ENCODE peak calls at places on chromosomes 3 and 15, in eight cellular contexts. A is left ventricle myocardium inferior; W is K562; V is GM23248; S is DND-41; I is CD8-positive, alpha-beta memory T cell; E is neural progenitor cell; Z is upper lobe of right lung. F is an unnamed sample.

GRCh38 chr15:47944911-47945310 is 175.9 kb upstream of the SLC24A5 start:
- DNase-seq in A (no peak), W (no peak), V (no peak), S (no peak), I (no peak), E (no peak), Z (no peak), F (no peak)

GRCh38 chr3:72702390-72702789 is 145.9 kb downstream of the SHQ1 start:
- DNase-seq in A (peak; percentile 24), W (no peak), V (no peak), S (no peak), I (no peak), E (no peak), Z (no peak), F (no peak)

GRCh38 chr3:139937674-139938279 is 2.8 kb downstream of the CLSTN2 start:
- DNase-seq in A (peak; percentile 22), W (peak; percentile 53), V (peak; percentile 72), S (peak; percentile 27), I (no peak), E (peak; percentile 48), Z (no peak), F (no peak)

GRCh38 chr15:42349178-42349577 is 10.1 kb upstream of the CAPN3 start:
- DNase-seq in A (no peak), W (no peak), V (peak; percentile 69), S (no peak), I (no peak), E (no peak), Z (no peak), F (no peak)

GRCh38 chr3:61730577-61731231 is 169.3 kb downstream of the PTPRG start:
- DNase-seq in A (no peak), W (no peak), V (no peak), S (no peak), I (no peak), E (no peak), Z (no peak), F (no peak)

GRCh38 chr3:67790043-67790442 is 135.6 kb upstream of the SUCLG2 start:
- DNase-seq in A (no peak), W (peak; percentile 39), V (peak; percentile 63), S (peak; percentile 59), I (peak; percentile 75), E (peak; percentile 62), Z (no peak), F (no peak)

GRCh38 chr3:158260392-158260791 is 150.5 kb downstream of the RSRC1 start:
- DNase-seq in A (no peak), W (no peak), V (no peak), S (no peak), I (no peak), E (no peak), Z (no peak), F (no peak)

GRCh38 chr3:126352476-126353454 is 4.4 kb downstream of the KLF15 start:
- DNase-seq in A (no peak), W (no peak), V (peak; percentile 23), S (no peak), I (no peak), E (no peak), Z (peak; percentile 82), F (peak; percentile 63)

GRCh38 chr3:47028146-47028545 is 48.7 kb downstream of the NBEAL2 start:
- DNase-seq in A (no peak), W (no peak), V (no peak), S (no peak), I (no peak), E (no peak), Z (no peak), F (no peak)

GRCh38 chr3:120425877-120426276 is 24.9 kb downstream of the FSTL1 start:
- DNase-seq in A (no peak), W (no peak), V (peak; percentile 88), S (no peak), I (no peak), E (no peak), Z (no peak), F (no peak)

GRCh38 chr15:53447053-53447574 is 312.3 kb downstream of the WDR72 start:
- DNase-seq in A (no peak), W (no peak), V (no peak), S (no peak), I (no peak), E (no peak), Z (no peak), F (no peak)

GRCh38 chr3:142026333-142026732 is 123.0 kb downstream of the TFDP2 start:
- DNase-seq in A (no peak), W (no peak), V (no peak), S (no peak), I (no peak), E (no peak), Z (no peak), F (no peak)

DNA sequence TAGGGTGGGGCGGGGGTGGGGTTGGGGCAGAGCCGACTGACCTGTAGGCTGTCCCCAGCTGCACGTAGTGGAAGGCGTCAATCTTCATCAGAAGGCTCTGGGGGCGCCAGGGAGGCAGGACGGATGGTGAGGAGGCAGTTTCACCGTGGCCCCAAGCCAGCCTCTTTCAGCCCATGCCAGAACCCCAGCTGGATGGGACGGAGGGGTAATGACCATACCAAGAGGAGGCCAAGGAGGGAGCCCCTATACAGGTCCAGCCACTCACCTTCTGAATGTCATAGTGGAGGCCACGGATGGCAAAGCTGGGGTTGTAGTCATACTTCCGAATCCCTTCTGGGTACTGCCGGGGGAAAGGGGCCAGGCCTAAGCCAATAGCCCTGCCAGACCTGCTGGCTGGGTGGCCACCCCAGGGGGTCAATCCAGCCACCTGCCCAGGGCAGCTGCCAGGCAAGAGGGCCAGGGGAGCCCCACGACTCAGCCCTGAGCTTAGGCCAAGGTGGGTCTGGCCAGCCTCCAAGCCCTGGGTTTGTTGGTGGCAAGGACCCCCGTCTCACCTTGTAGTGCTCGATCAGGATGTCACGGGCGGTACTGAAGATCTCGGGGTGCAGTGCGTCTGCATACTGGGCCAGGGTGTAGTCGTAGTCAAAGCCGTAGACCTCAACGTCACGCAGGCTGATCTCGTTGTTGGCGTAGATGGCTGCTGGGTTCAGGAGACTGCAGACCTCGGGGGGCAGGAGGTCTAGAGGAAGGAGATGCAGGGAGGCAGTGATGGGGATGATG is 4.9 kb downstream of the NT5DC2 start:
- DNase-seq in A (peak; percentile 22), W (no peak), V (no peak), S (no peak), I (no peak), E (peak; percentile 1), Z (peak; percentile 62), F (peak; percentile 28)
- H3K4me1 ChIP-seq in A (peaks cover 85% of the 10 kb centered on the region), W (peaks cover 59% of the 10 kb centered on the region), V (peaks cover 16% of the 10 kb centered on the region), S (no peaks in the 10 kb centered on the region), I (no peaks in the 10 kb centered on the region), E (peaks cover 13% of the 10 kb centered on the region), Z (peaks cover 61% of the 10 kb centered on the region), F (peaks cover 46% of the 10 kb centered on the region)

GRCh38 chr15:31267161-31268107 is 59.2 kb upstream of the KLF13 start:
- DNase-seq in A (peak; percentile 11), W (no peak), V (no peak), S (peak; percentile 33), I (peak; percentile 42), E (peak; percentile 2), Z (peak; percentile 59), F (no peak)

GRCh38 chr15:31266712-31267111 is 59.9 kb upstream of the KLF13 start:
- DNase-seq in A (no peak), W (no peak), V (no peak), S (no peak), I (no peak), E (peak; percentile 5), Z (no peak), F (peak; percentile 38)

GRCh38 chr15:31265090-31265870 is 61.4 kb upstream of the KLF13 start:
- DNase-seq in A (peak; percentile 9), W (no peak), V (no peak), S (peak; percentile 53), I (peak; percentile 48), E (peak; percentile 9), Z (peak; percentile 71), F (peak; percentile 39)

GRCh38 chr15:31264534-31265089 is 62.0 kb upstream of the KLF13 start:
- DNase-seq in A (peak; percentile 1), W (no peak), V (no peak), S (no peak), I (no peak), E (peak; percentile 1), Z (peak; percentile 49), F (no peak)

DNA sequence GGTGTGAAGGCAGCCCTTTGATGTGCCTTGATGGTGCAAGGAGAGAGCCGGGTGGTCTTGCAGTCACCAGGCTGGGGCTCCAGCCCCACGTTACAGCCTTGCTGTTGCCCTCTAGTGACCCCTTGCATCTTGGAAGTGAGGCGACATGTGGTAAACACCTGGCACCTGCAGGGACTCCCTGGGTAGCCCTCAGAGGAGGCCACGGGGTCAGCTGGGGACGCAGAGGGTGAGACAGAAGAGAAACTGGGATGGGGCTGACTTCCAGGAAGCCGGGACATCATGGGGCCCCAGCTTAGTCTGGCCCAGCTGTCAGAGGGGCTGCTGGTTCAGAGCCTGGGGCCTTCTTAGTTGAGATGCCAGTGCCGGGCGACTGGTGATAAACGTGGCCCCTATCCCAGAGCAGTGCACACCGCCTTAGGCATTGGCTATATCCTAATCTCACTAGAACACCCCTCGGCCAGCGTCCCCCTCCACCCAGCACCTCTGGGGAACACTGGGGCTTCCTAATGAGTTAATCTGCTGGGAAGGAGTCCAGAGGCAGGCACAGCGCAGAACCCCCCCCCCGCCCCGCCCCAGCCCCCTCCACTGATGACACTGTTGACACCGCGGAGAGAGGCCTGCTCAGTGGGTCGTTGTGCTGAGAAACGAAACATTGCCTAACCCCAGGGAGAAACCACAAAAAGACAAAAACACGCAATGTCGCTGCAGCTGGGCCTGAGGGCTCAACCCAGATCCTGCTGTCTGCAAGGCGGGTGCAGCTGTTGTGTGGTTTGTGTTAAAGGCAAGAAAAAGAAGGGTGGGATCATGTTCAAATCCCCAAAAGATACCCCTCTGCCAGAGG is 60.5 kb upstream of the KLF13 start:
- DNase-seq in A (peak; percentile 43), W (no peak), V (no peak), S (peak; percentile 93), I (peak; percentile 86), E (peak; percentile 3), Z (peak; percentile 64), F (no peak)
- H3K4me3 ChIP-seq in A (no peak overlapping the region), W (no peak overlapping the region), V (no peak overlapping the region), S (no peak overlapping the region), I (peak overlapping the region; percentile 46), E (no peak overlapping the region), Z (no peak overlapping the region), F (no peak overlapping the region)

DNA sequence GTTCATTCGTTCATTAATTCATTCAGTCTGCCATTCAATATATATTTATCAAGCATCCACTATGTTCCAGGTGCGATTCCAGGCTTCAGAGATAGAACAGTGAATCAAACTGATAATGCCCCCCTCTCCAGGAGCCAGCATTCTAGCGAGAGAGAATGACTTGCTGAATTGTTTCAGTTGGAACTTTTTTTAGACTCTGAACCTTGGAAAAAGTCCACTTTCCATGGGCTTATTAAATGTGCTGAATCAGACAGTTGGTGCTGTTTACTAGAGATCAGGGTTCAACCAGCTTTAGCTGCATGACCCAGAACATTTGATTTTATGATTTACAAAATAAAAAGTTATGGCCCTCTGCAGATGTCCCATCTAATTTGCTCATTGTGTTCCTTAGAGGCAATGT is 213.2 kb downstream of the THSD4 start:
- DNase-seq in A (no peak), W (no peak), V (no peak), S (no peak), I (no peak), E (no peak), Z (no peak), F (no peak)
- H3K27ac ChIP-seq in A (peak overlapping the region; percentile 80), W (no peak overlapping the region), V (no peak overlapping the region), S (no peak overlapping the region), I (no peak overlapping the region), E (no peak overlapping the region), Z (peak overlapping the region; percentile 30), F (peak overlapping the region; percentile 18)

DNA sequence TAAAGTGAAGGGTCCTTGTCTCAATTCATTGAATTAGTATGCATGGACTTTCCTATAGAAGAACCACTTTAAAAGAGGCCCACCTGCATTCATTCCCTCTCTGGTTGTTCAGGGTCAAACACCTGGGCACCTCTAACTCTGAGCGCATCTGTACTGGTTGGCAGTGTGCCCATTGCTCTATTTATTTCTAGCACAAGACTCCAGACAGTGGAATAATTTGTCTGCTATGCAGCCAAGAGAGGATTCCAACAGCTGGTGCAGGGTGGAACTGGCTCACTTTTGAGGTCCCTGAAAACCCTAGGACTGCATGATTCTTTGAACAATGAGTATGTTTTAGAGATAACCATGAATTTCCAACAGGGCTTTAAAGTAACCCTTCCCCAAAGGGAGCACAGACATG is 57.9 kb downstream of the CCDC33 start:
- DNase-seq in A (no peak), W (no peak), V (no peak), S (no peak), I (no peak), E (no peak), Z (no peak), F (no peak)
- H3K4me1 ChIP-seq in A (peaks cover 6% of the 10 kb centered on the region), W (peaks cover 5% of the 10 kb centered on the region), V (peaks cover 5% of the 10 kb centered on the region), S (no peaks in the 10 kb centered on the region), I (no peaks in the 10 kb centered on the region), E (peaks cover 6% of the 10 kb centered on the region), Z (no peaks in the 10 kb centered on the region), F (no peaks in the 10 kb centered on the region)